ENCODE peak calls at places on chromosomes 12 and 14, in six cellular contexts. P is body of pancreas; D is activated gamma-delta T cell treated with anti-CD3 and anti-CD28 coated beads, Interleukin-2, amount 50 U/mL, for 16 hours; U is CD4-positive, CD25-positive, alpha-beta regulatory T cell; M is stimulated activated naive CD4-positive, alpha-beta T cell; T is M059J. W is an unnamed sample.

GRCh38 chr14:83556065-83556464 is 1973.9 kb upstream of the FLRT2 start:
- DNase-seq in P (no peak), D (no peak), U (no peak), M (no peak), T (no peak), W (no peak)

GRCh38 chr12:48176417-48176751 is 7.1 kb upstream of the CCDC184 start:
- DNase-seq in P (no peak), D (no peak), U (no peak), M (no peak), T (no peak), W (no peak)

GRCh38 chr14:30266290-30266689 is 292.7 kb upstream of the G2E3 start:
- DNase-seq in P (no peak), D (no peak), U (no peak), M (no peak), T (no peak), W (no peak)

GRCh38 chr14:21199611-21200570 is 44.0 kb upstream of the OR5AU1 start:
- DNase-seq in P (no peak), D (no peak), U (no peak), M (no peak), T (no peak), W (no peak)

GRCh38 chr14:51978566-51979398 is 10.6 kb upstream of the RTRAF start:
- DNase-seq in P (peak; percentile 87), D (peak; percentile 78), U (peak; percentile 70), M (peak; percentile 72), T (peak; percentile 73), W (peak; percentile 28)

GRCh38 chr12:7937867-7938506 is 2.0 kb upstream of the SLC2A3 start:
- DNase-seq in P (no peak), D (no peak), U (no peak), M (no peak), T (peak; percentile 33), W (no peak)

GRCh38 chr12:122871851-122872785 is 23.8 kb downstream of the VPS37B start:
- DNase-seq in P (peak; percentile 61), D (no peak), U (no peak), M (no peak), T (no peak), W (peak; percentile 61)

GRCh38 chr12:62673027-62673815 is 206.6 kb downstream of the MON2 start:
- DNase-seq in P (no peak), D (no peak), U (no peak), M (no peak), T (no peak), W (no peak)

GRCh38 chr14:68137704-68138619 is 318.4 kb downstream of the RAD51B start:
- DNase-seq in P (peak; percentile 25), D (no peak), U (no peak), M (no peak), T (peak; percentile 100), W (peak; percentile 33)

GRCh38 chr14:55502746-55503284 is 62.4 kb upstream of the TBPL2 start:
- DNase-seq in P (no peak), D (no peak), U (no peak), M (no peak), T (no peak), W (no peak)

GRCh38 chr12:78898416-78898815 is 33.8 kb downstream of the SYT1 start:
- DNase-seq in P (peak; percentile 60), D (no peak), U (no peak), M (no peak), T (peak; percentile 34), W (no peak)

GRCh38 chr12:7642876-7643309 is 22.8 kb downstream of the APOBEC1 start:
- DNase-seq in P (no peak), D (no peak), U (no peak), M (no peak), T (no peak), W (no peak)

GRCh38 chr14:106831322-106831720 is 1304.9 kb downstream of the TMEM121 start:
- DNase-seq in P (peak; percentile 35), D (peak; percentile 25), U (peak; percentile 13), M (peak; percentile 50), T (no peak), W (no peak)

GRCh38 chr12:125381373-125381772 is 316.1 kb downstream of the AACS start:
- DNase-seq in P (no peak), D (no peak), U (no peak), M (no peak), T (no peak), W (no peak)

GRCh38 chr12:109833307-109834189 is at the start of gene TRPV4:
- DNase-seq in P (peak; percentile 57), D (no peak), U (no peak), M (no peak), T (no peak), W (no peak)

GRCh38 chr14:96805906-96806305 is 8.7 kb downstream of the VRK1 start:
- DNase-seq in P (no peak), D (no peak), U (no peak), M (no peak), T (no peak), W (peak; percentile 19)

GRCh38 chr12:10101042-10101579 is 2.3 kb upstream of the CLEC1A start:
- DNase-seq in P (no peak), D (no peak), U (no peak), M (no peak), T (peak; percentile 91), W (no peak)

GRCh38 chr12:114921796-114922195 is 237.8 kb upstream of the TBX3 start:
- DNase-seq in P (no peak), D (no peak), U (no peak), M (no peak), T (no peak), W (no peak)

GRCh38 chr12:131536337-131536736 is 174.6 kb upstream of the SFSWAP start:
- DNase-seq in P (no peak), D (peak; percentile 9), U (no peak), M (no peak), T (no peak), W (no peak)

GRCh38 chr12:123576611-123577010 is 7.7 kb upstream of the TMED2 start:
- DNase-seq in P (no peak), D (no peak), U (no peak), M (no peak), T (no peak), W (no peak)

GRCh38 chr14:31292962-31293616 is 85.5 kb upstream of the HECTD1 start:
- DNase-seq in P (no peak), D (no peak), U (no peak), M (no peak), T (no peak), W (no peak)

GRCh38 chr14:65369560-65369959 is 43.0 kb upstream of the FUT8 start:
- DNase-seq in P (no peak), D (no peak), U (no peak), M (no peak), T (no peak), W (no peak)

GRCh38 chr12:130281157-130281799 is 56.4 kb upstream of the PIWIL1 start:
- DNase-seq in P (peak; percentile 24), D (no peak), U (peak; percentile 4), M (peak; percentile 27), T (no peak), W (peak; percentile 10)

GRCh38 chr12:63068857-63069442 is 82.1 kb downstream of the AVPR1A start:
- DNase-seq in P (peak; percentile 14), D (no peak), U (no peak), M (no peak), T (peak; percentile 63), W (no peak)

GRCh38 chr12:47811581-47812484 is 7.9 kb downstream of the HDAC7 start:
- DNase-seq in P (no peak), D (no peak), U (no peak), M (no peak), T (peak; percentile 55), W (no peak)

GRCh38 chr12:47079894-47080724 is at the start of gene AMIGO2:
- DNase-seq in P (peak; percentile 64), D (no peak), U (peak; percentile 37), M (peak; percentile 37), T (peak; percentile 83), W (no peak)

GRCh38 chr12:108799528-108800243 is 57.7 kb downstream of the SSH1 start:
- DNase-seq in P (no peak), D (no peak), U (no peak), M (no peak), T (no peak), W (no peak)

GRCh38 chr12:110641512-110641911 is 27.6 kb downstream of the TCTN1 start:
- DNase-seq in P (no peak), D (no peak), U (no peak), M (no peak), T (no peak), W (no peak)

GRCh38 chr14:21536395-21537087 is 10.4 kb upstream of the SALL2 start:
- DNase-seq in P (no peak), D (no peak), U (no peak), M (no peak), T (no peak), W (no peak)

GRCh38 chr12:121189887-121190155 is 20.1 kb upstream of the P2RX4 start:
- DNase-seq in P (no peak), D (no peak), U (no peak), M (no peak), T (no peak), W (no peak)

GRCh38 chr12:49582840-49583239 is 14.9 kb upstream of the MCRS1 start:
- DNase-seq in P (no peak), D (no peak), U (no peak), M (no peak), T (no peak), W (no peak)

GRCh38 chr12:114425031-114425626 is 19.2 kb upstream of the TBX5 start:
- DNase-seq in P (no peak), D (no peak), U (no peak), M (no peak), T (no peak), W (no peak)

GRCh38 chr14:34423445-34423844 is 38.6 kb downstream of the SPTSSA start:
- DNase-seq in P (no peak), D (no peak), U (no peak), M (no peak), T (no peak), W (no peak)

W was measured in amygdala.